ENCODE peak calls at places on chromosomes 5 and 9, in nine cellular contexts. W is right cardiac atrium; C is BE2C; E is GM23248; Y is aorta; V is body of pancreas; J is tibial artery; B is CD4-positive, alpha-beta T cell; X is CD4-positive, CD25-positive, alpha-beta regulatory T cell. L is an unnamed sample.

GRCh38 chr5:82314964-82315728 is 37.0 kb upstream of the RPS23 start:
- DNase-seq in W (no peak), C (no peak), E (peak; percentile 64), Y (no peak), V (no peak), J (no peak), B (no peak), X (no peak), L (no peak)

GRCh38 chr5:136199408-136199807 is 6.4 kb upstream of the SMIM32 start:
- DNase-seq in W (no peak), C (no peak), E (no peak), Y (no peak), V (no peak), J (no peak), B (no peak), X (no peak), L (no peak)

GRCh38 chr5:62698756-62699155 is 120.1 kb downstream of the LRRC70 start:
- DNase-seq in W (no peak), C (no peak), E (no peak), Y (no peak), V (no peak), J (no peak), B (no peak), X (no peak), L (no peak)

GRCh38 chr5:76074487-76074886 is 8.7 kb upstream of the SV2C start:
- DNase-seq in W (no peak), C (no peak), E (no peak), Y (no peak), V (no peak), J (no peak), B (no peak), X (no peak), L (no peak)

GRCh38 chr5:126808619-126809018 is 31.7 kb downstream of the LMNB1 start:
- DNase-seq in W (no peak), C (no peak), E (peak; percentile 58), Y (no peak), V (no peak), J (no peak), B (no peak), X (no peak), L (no peak)

GRCh38 chr5:38211354-38211710 is 47.0 kb upstream of the EGFLAM start:
- DNase-seq in W (no peak), C (no peak), E (no peak), Y (no peak), V (no peak), J (no peak), B (no peak), X (no peak), L (no peak)

GRCh38 chr5:154653764-154654483 is 101.3 kb upstream of the LARP1 start:
- DNase-seq in W (peak; percentile 60), C (peak; percentile 93), E (peak; percentile 8), Y (no peak), V (no peak), J (no peak), B (no peak), X (no peak), L (no peak)

GRCh38 chr5:89703799-89704198 is 705.8 kb downstream of the CETN3 start:
- DNase-seq in W (no peak), C (no peak), E (no peak), Y (no peak), V (no peak), J (no peak), B (no peak), X (no peak), L (no peak)

GRCh38 chr9:38106488-38106887 is 37.5 kb upstream of the SHB start:
- DNase-seq in W (no peak), C (no peak), E (no peak), Y (no peak), V (no peak), J (no peak), B (no peak), X (no peak), L (no peak)

GRCh38 chr5:102341918-102342317 is 45.8 kb upstream of the SLCO4C1 start:
- DNase-seq in W (no peak), C (no peak), E (no peak), Y (no peak), V (no peak), J (no peak), B (no peak), X (no peak), L (no peak)

GRCh38 chr9:99296375-99296951 is 74.4 kb downstream of the SEC61B start:
- DNase-seq in W (peak; percentile 74), C (peak; percentile 61), E (peak; percentile 21), Y (peak; percentile 53), V (no peak), J (no peak), B (peak; percentile 25), X (no peak), L (no peak)

GRCh38 chr9:113695901-113696300 is 180.2 kb upstream of the ZNF618 start:
- DNase-seq in W (no peak), C (no peak), E (peak; percentile 30), Y (no peak), V (no peak), J (no peak), B (no peak), X (no peak), L (no peak)

GRCh38 chr5:95057610-95058009 is 227.3 kb downstream of the MCTP1 start:
- DNase-seq in W (no peak), C (no peak), E (no peak), Y (no peak), V (no peak), J (no peak), B (no peak), X (no peak), L (no peak)

GRCh38 chr5:140794594-140795258 is at the start of gene PCDHA2:
- DNase-seq in W (no peak), C (peak; percentile 59), E (peak; percentile 19), Y (no peak), V (no peak), J (no peak), B (no peak), X (no peak), L (no peak)

GRCh38 chr5:140795259-140795641 is 598 bp downstream of the PCDHA2 start:
- DNase-seq in W (no peak), C (peak; percentile 57), E (peak; percentile 26), Y (no peak), V (no peak), J (no peak), B (no peak), X (no peak), L (no peak)

GRCh38 chr5:140801494-140801841 is 611 bp downstream of the PCDHA3 start:
- DNase-seq in W (no peak), C (no peak), E (peak; percentile 1), Y (no peak), V (no peak), J (no peak), B (no peak), X (no peak), L (no peak)

GRCh38 chr5:140800816-140801493 is at the start of gene PCDHA3:
- DNase-seq in W (no peak), C (no peak), E (peak; percentile 33), Y (no peak), V (no peak), J (peak; percentile 60), B (no peak), X (no peak), L (no peak)

DNA sequence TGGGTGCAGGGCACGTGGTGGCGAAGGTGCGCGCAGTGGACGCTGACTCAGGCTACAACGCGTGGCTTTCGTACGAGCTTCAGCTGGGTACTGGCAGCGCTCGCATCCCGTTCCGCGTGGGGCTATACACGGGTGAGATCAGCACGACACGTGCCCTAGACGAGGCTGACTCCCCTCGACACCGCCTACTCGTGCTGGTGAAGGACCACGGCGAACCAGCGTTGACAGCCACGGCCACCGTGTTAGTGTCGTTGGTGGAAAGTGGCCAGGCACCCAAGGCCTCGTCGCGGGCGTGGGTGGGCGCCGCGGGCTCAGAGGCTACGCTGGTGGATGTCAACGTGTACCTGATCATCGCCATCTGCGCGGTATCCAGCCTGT is 2.1 kb downstream of the PCDHA2 start:
- DNase-seq in W (peak; percentile 50), C (no peak), E (no peak), Y (no peak), V (no peak), J (peak; percentile 53), B (no peak), X (no peak), L (no peak)
- H3K9me3 ChIP-seq in W (peaks cover 2% of the 10 kb centered on the region), C (peaks cover 6% of the 10 kb centered on the region), E (no peaks in the 10 kb centered on the region), Y (peaks cover 18% of the 10 kb centered on the region), V (peaks cover 2% of the 10 kb centered on the region), J (peaks cover 54% of the 10 kb centered on the region), B (peaks cover 47% of the 10 kb centered on the region), X (peaks cover 31% of the 10 kb centered on the region), L (peaks cover 2% of the 10 kb centered on the region)

GRCh38 chr5:164832545-164832944 is 1327.1 kb downstream of the MAT2B start:
- DNase-seq in W (no peak), C (peak; percentile 8), E (no peak), Y (no peak), V (no peak), J (no peak), B (no peak), X (no peak), L (no peak)
- H3K9me3 ChIP-seq in W (no peaks in the 10 kb centered on the region), C (no peaks in the 10 kb centered on the region), E (no peaks in the 10 kb centered on the region), Y (no peaks in the 10 kb centered on the region), V (no peaks in the 10 kb centered on the region), J (no peaks in the 10 kb centered on the region), B (no peaks in the 10 kb centered on the region), X (peaks cover 3% of the 10 kb centered on the region), L (no peaks in the 10 kb centered on the region)

GRCh38 chr9:8259028-8259427 is 459.4 kb upstream of the DMAC1 start:
- DNase-seq in W (no peak), C (no peak), E (no peak), Y (no peak), V (no peak), J (no peak), B (no peak), X (no peak), L (no peak)
- H3K9me3 ChIP-seq in W (no peaks in the 10 kb centered on the region), C (no peaks in the 10 kb centered on the region), E (no peaks in the 10 kb centered on the region), Y (no peaks in the 10 kb centered on the region), V (no peaks in the 10 kb centered on the region), J (no peaks in the 10 kb centered on the region), B (no peaks in the 10 kb centered on the region), X (no peaks in the 10 kb centered on the region), L (no peaks in the 10 kb centered on the region)

GRCh38 chr5:141419074-141419880 is 1.6 kb upstream of the PCDHGA11 start:
- DNase-seq in W (no peak), C (no peak), E (no peak), Y (no peak), V (no peak), J (no peak), B (no peak), X (no peak), L (no peak)

GRCh38 chr5:141420855-141421488 is at the start of gene PCDHGA11:
- DNase-seq in W (no peak), C (peak; percentile 51), E (peak; percentile 88), Y (no peak), V (no peak), J (no peak), B (no peak), X (no peak), L (no peak)

GRCh38 chr5:141422742-141423291 is 2.0 kb downstream of the PCDHGA11 start:
- DNase-seq in W (no peak), C (no peak), E (no peak), Y (no peak), V (no peak), J (no peak), B (no peak), X (no peak), L (no peak)

DNA sequence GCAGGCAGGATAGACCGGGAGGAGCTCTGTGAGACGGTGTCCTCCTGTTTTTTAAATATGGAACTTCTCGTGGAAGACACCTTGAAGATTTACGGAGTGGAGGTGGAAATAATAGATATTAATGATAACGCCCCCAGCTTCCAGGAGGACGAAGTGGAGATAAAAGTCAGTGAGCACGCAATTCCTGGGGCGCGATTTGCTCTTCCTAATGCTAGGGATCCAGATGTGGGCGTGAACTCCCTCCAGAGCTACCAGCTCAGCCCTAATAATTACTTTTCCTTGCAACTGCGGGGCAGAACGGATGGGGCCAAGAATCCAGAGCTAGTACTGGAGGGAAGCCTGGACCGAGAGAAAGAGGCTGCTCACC is 621 bp downstream of the PCDHGA11 start:
- DNase-seq in W (no peak), C (no peak), E (peak; percentile 60), Y (no peak), V (no peak), J (no peak), B (no peak), X (no peak), L (no peak)
- H3K9me3 ChIP-seq in W (peaks cover 19% of the 10 kb centered on the region), C (no peaks in the 10 kb centered on the region), E (no peaks in the 10 kb centered on the region), Y (peaks cover 40% of the 10 kb centered on the region), V (peaks cover 11% of the 10 kb centered on the region), J (peaks cover 100% of the 10 kb centered on the region), B (peaks cover 61% of the 10 kb centered on the region), X (peaks cover 24% of the 10 kb centered on the region), L (peaks cover 9% of the 10 kb centered on the region)

L was measured in T-helper 17 cell.